ENCODE peak calls at places on chromosome X, in ten cellular contexts. One of them, this sample, is unnamed.

GRCh38 chrX:75038925-75039324 is 113.7 kb upstream of the NEXMIF start:
- DNase-seq in prostate gland: no peak
- DNase-seq in Peyer's patch: no peak
- DNase-seq in psoas muscle: no peak
- DNase-seq in body of pancreas: no peak
- DNase-seq in left ventricle myocardium inferior: no peak
- DNase-seq in SK-N-SH: no peak
- DNase-seq in lower lobe of right lung: no peak
- DNase-seq in left lung: no peak
- DNase-seq in aorta: no peak
- DNase-seq in this sample: peak; percentile 13

GRCh38 chrX:106341823-106342222 is 173.7 kb downstream of the PWWP3B start:
- DNase-seq in prostate gland: no peak
- DNase-seq in Peyer's patch: no peak
- DNase-seq in psoas muscle: no peak
- DNase-seq in body of pancreas: no peak
- DNase-seq in left ventricle myocardium inferior: no peak
- DNase-seq in SK-N-SH: no peak
- DNase-seq in lower lobe of right lung: no peak
- DNase-seq in left lung: no peak
- DNase-seq in aorta: no peak
- DNase-seq in this sample: no peak

GRCh38 chrX:153792368-153792767 is 1.8 kb downstream of the IDH3G start:
- DNase-seq in prostate gland: no peak
- DNase-seq in Peyer's patch: no peak
- DNase-seq in psoas muscle: no peak
- DNase-seq in body of pancreas: no peak
- DNase-seq in left ventricle myocardium inferior: no peak
- DNase-seq in SK-N-SH: no peak
- DNase-seq in lower lobe of right lung: no peak
- DNase-seq in left lung: no peak
- DNase-seq in aorta: no peak
- DNase-seq in this sample: no peak

GRCh38 chrX:33908074-33908473 is 224.0 kb downstream of the FAM47A start:
- DNase-seq in prostate gland: no peak
- DNase-seq in Peyer's patch: no peak
- DNase-seq in psoas muscle: no peak
- DNase-seq in body of pancreas: no peak
- DNase-seq in left ventricle myocardium inferior: no peak
- DNase-seq in SK-N-SH: no peak
- DNase-seq in lower lobe of right lung: no peak
- DNase-seq in left lung: no peak
- DNase-seq in aorta: no peak
- DNase-seq in this sample: no peak

GRCh38 chrX:150084474-150085229 is 146.4 kb upstream of the EOLA2 start:
- DNase-seq in prostate gland: peak; percentile 32
- DNase-seq in Peyer's patch: no peak
- DNase-seq in psoas muscle: no peak
- DNase-seq in body of pancreas: no peak
- DNase-seq in left ventricle myocardium inferior: no peak
- DNase-seq in SK-N-SH: no peak
- DNase-seq in lower lobe of right lung: no peak
- DNase-seq in left lung: no peak
- DNase-seq in aorta: no peak
- DNase-seq in this sample: no peak

GRCh38 chrX:9383655-9384054 is 81.2 kb upstream of the TBL1X start:
- DNase-seq in prostate gland: no peak
- DNase-seq in Peyer's patch: no peak
- DNase-seq in psoas muscle: no peak
- DNase-seq in body of pancreas: no peak
- DNase-seq in left ventricle myocardium inferior: no peak
- DNase-seq in SK-N-SH: no peak
- DNase-seq in lower lobe of right lung: no peak
- DNase-seq in left lung: no peak
- DNase-seq in aorta: no peak
- DNase-seq in this sample: no peak

GRCh38 chrX:10797493-10797892 is 177.1 kb upstream of the MID1 start:
- DNase-seq in prostate gland: no peak
- DNase-seq in Peyer's patch: no peak
- DNase-seq in psoas muscle: no peak
- DNase-seq in body of pancreas: no peak
- DNase-seq in left ventricle myocardium inferior: no peak
- DNase-seq in SK-N-SH: no peak
- DNase-seq in lower lobe of right lung: no peak
- DNase-seq in left lung: no peak
- DNase-seq in aorta: no peak
- DNase-seq in this sample: no peak

GRCh38 chrX:37912286-37912685 is 64.9 kb upstream of the DYNLT3 start:
- DNase-seq in prostate gland: no peak
- DNase-seq in Peyer's patch: no peak
- DNase-seq in psoas muscle: no peak
- DNase-seq in body of pancreas: no peak
- DNase-seq in left ventricle myocardium inferior: no peak
- DNase-seq in SK-N-SH: no peak
- DNase-seq in lower lobe of right lung: no peak
- DNase-seq in left lung: no peak
- DNase-seq in aorta: no peak
- DNase-seq in this sample: peak; percentile 1

GRCh38 chrX:40054793-40055192 is 43.0 kb downstream of the BCOR start:
- DNase-seq in prostate gland: no peak
- DNase-seq in Peyer's patch: no peak
- DNase-seq in psoas muscle: no peak
- DNase-seq in body of pancreas: no peak
- DNase-seq in left ventricle myocardium inferior: no peak
- DNase-seq in SK-N-SH: no peak
- DNase-seq in lower lobe of right lung: no peak
- DNase-seq in left lung: no peak
- DNase-seq in aorta: no peak
- DNase-seq in this sample: no peak

GRCh38 chrX:40056420-40056819 is 41.3 kb downstream of the BCOR start:
- DNase-seq in prostate gland: no peak
- DNase-seq in Peyer's patch: no peak
- DNase-seq in psoas muscle: no peak
- DNase-seq in body of pancreas: no peak
- DNase-seq in left ventricle myocardium inferior: no peak
- DNase-seq in SK-N-SH: no peak
- DNase-seq in lower lobe of right lung: no peak
- DNase-seq in left lung: no peak
- DNase-seq in aorta: no peak
- DNase-seq in this sample: no peak

GRCh38 chrX:40057405-40057804 is 40.4 kb downstream of the BCOR start:
- DNase-seq in prostate gland: no peak
- DNase-seq in Peyer's patch: no peak
- DNase-seq in psoas muscle: no peak
- DNase-seq in body of pancreas: no peak
- DNase-seq in left ventricle myocardium inferior: no peak
- DNase-seq in SK-N-SH: no peak
- DNase-seq in lower lobe of right lung: no peak
- DNase-seq in left lung: no peak
- DNase-seq in aorta: no peak
- DNase-seq in this sample: no peak

GRCh38 chrX:40058719-40059118 is 39.0 kb downstream of the BCOR start:
- DNase-seq in prostate gland: no peak
- DNase-seq in Peyer's patch: peak; percentile 54
- DNase-seq in psoas muscle: no peak
- DNase-seq in body of pancreas: peak; percentile 56
- DNase-seq in left ventricle myocardium inferior: no peak
- DNase-seq in SK-N-SH: no peak
- DNase-seq in lower lobe of right lung: peak; percentile 57
- DNase-seq in left lung: peak; percentile 57
- DNase-seq in aorta: no peak
- DNase-seq in this sample: no peak

DNA sequence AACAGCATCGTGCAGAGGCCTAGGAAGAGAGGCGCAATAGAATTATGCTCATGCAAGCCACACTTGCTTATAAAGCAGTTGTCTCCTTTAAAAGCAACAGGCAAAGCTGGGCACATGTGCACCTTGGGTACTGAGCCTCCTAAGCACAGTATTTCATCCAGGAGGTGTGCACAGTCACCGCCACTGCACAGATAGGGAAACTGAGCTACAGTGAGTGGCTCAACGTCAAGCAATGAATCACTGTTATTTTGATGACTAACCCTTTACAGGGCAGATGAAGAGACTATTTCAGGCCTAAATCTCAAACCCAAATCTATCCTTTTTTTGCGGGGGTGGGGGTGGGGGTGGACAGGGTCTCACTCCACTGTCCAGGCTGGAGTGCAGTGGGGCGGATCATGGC is 42.3 kb downstream of the BCOR start:
- DNase-seq in prostate gland: no peak
- DNase-seq in Peyer's patch: no peak
- DNase-seq in psoas muscle: no peak
- DNase-seq in body of pancreas: no peak
- DNase-seq in left ventricle myocardium inferior: no peak
- DNase-seq in SK-N-SH: no peak
- DNase-seq in lower lobe of right lung: no peak
- DNase-seq in left lung: no peak
- DNase-seq in aorta: no peak
- DNase-seq in this sample: no peak
- H3K4me1 ChIP-seq in prostate gland: no peaks in the 10 kb centered on the region
- H3K4me1 ChIP-seq in Peyer's patch: no peaks in the 10 kb centered on the region
- H3K4me1 ChIP-seq in psoas muscle: no peaks in the 10 kb centered on the region
- H3K4me1 ChIP-seq in body of pancreas: no peaks in the 10 kb centered on the region
- H3K4me1 ChIP-seq in left ventricle myocardium inferior: no peaks in the 10 kb centered on the region
- H3K4me1 ChIP-seq in SK-N-SH: no peaks in the 10 kb centered on the region
- H3K4me1 ChIP-seq in lower lobe of right lung: no peaks in the 10 kb centered on the region
- H3K4me1 ChIP-seq in left lung: no peaks in the 10 kb centered on the region
- H3K4me1 ChIP-seq in aorta: no peaks in the 10 kb centered on the region
- H3K4me1 ChIP-seq in this sample: no peaks in the 10 kb centered on the region

GRCh38 chrX:83510466-83511181 is 2.5 kb downstream of the POU3F4 start:
- DNase-seq in prostate gland: no peak
- DNase-seq in Peyer's patch: no peak
- DNase-seq in psoas muscle: no peak
- DNase-seq in body of pancreas: no peak
- DNase-seq in left ventricle myocardium inferior: no peak
- DNase-seq in SK-N-SH: peak; percentile 10
- DNase-seq in lower lobe of right lung: no peak
- DNase-seq in left lung: no peak
- DNase-seq in aorta: no peak
- DNase-seq in this sample: no peak

GRCh38 chrX:83511208-83511607 is 3.1 kb downstream of the POU3F4 start:
- DNase-seq in prostate gland: no peak
- DNase-seq in Peyer's patch: no peak
- DNase-seq in psoas muscle: no peak
- DNase-seq in body of pancreas: peak; percentile 28
- DNase-seq in left ventricle myocardium inferior: no peak
- DNase-seq in SK-N-SH: peak; percentile 21
- DNase-seq in lower lobe of right lung: no peak
- DNase-seq in left lung: no peak
- DNase-seq in aorta: no peak
- DNase-seq in this sample: no peak

GRCh38 chrX:83509246-83509801 is 1.2 kb downstream of the POU3F4 start:
- DNase-seq in prostate gland: no peak
- DNase-seq in Peyer's patch: no peak
- DNase-seq in psoas muscle: no peak
- DNase-seq in body of pancreas: no peak
- DNase-seq in left ventricle myocardium inferior: no peak
- DNase-seq in SK-N-SH: no peak
- DNase-seq in lower lobe of right lung: no peak
- DNase-seq in left lung: no peak
- DNase-seq in aorta: no peak
- DNase-seq in this sample: no peak

GRCh38 chrX:83508526-83509245 is 596 bp downstream of the POU3F4 start:
- DNase-seq in prostate gland: no peak
- DNase-seq in Peyer's patch: no peak
- DNase-seq in psoas muscle: no peak
- DNase-seq in body of pancreas: no peak
- DNase-seq in left ventricle myocardium inferior: no peak
- DNase-seq in SK-N-SH: no peak
- DNase-seq in lower lobe of right lung: no peak
- DNase-seq in left lung: no peak
- DNase-seq in aorta: no peak
- DNase-seq in this sample: no peak

DNA sequence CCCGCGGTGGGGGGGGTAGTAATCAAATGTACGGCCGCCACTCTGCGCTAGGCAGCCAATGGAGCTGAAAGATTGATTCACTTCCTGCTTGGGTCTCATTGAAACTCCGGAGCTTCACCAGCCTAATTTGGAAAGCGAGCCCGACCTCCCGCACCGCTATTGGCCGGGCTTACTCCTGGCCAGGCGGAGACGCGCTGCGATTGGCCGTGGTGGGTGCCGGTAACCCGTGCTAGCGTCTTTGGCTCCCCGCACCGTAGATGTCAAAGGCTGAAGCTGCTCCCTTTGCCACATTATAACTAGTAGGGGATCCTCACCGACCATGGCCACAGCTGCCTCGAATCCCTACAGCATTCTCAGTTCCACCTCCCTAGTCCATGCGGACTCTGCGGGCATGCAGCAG is at the start of gene POU3F4:
- DNase-seq in prostate gland: no peak
- DNase-seq in Peyer's patch: no peak
- DNase-seq in psoas muscle: no peak
- DNase-seq in body of pancreas: peak; percentile 52
- DNase-seq in left ventricle myocardium inferior: no peak
- DNase-seq in SK-N-SH: no peak
- DNase-seq in lower lobe of right lung: no peak
- DNase-seq in left lung: no peak
- DNase-seq in aorta: no peak
- DNase-seq in this sample: no peak
- H3K27me3 ChIP-seq in prostate gland: no peaks in the 10 kb centered on the region
- H3K27me3 ChIP-seq in Peyer's patch: no peaks in the 10 kb centered on the region
- H3K27me3 ChIP-seq in psoas muscle: peaks cover 90% of the 10 kb centered on the region
- H3K27me3 ChIP-seq in body of pancreas: no peaks in the 10 kb centered on the region
- H3K27me3 ChIP-seq in left ventricle myocardium inferior: peaks cover 94% of the 10 kb centered on the region
- H3K27me3 ChIP-seq in SK-N-SH: peaks cover 67% of the 10 kb centered on the region
- H3K27me3 ChIP-seq in lower lobe of right lung: peaks cover 19% of the 10 kb centered on the region
- H3K27me3 ChIP-seq in left lung: peaks cover 95% of the 10 kb centered on the region
- H3K27me3 ChIP-seq in aorta: no peaks in the 10 kb centered on the region
- H3K27me3 ChIP-seq in this sample: no peaks in the 10 kb centered on the region

GRCh38 chrX:103831342-103831802 is 685 bp downstream of the RAB9B start:
- DNase-seq in prostate gland: no peak
- DNase-seq in Peyer's patch: no peak
- DNase-seq in psoas muscle: no peak
- DNase-seq in body of pancreas: peak; percentile 82
- DNase-seq in left ventricle myocardium inferior: no peak
- DNase-seq in SK-N-SH: peak; percentile 16
- DNase-seq in lower lobe of right lung: no peak
- DNase-seq in left lung: no peak
- DNase-seq in aorta: no peak
- DNase-seq in this sample: no peak
- H3K4me3 ChIP-seq in prostate gland: peak overlapping the region; percentile 50
- H3K4me3 ChIP-seq in Peyer's patch: peak overlapping the region; percentile 45
- H3K4me3 ChIP-seq in psoas muscle: peak overlapping the region; percentile 72
- H3K4me3 ChIP-seq in body of pancreas: no peak overlapping the region
- H3K4me3 ChIP-seq in left ventricle myocardium inferior: peak overlapping the region; percentile 72
- H3K4me3 ChIP-seq in SK-N-SH: peak overlapping the region; percentile 63
- H3K4me3 ChIP-seq in lower lobe of right lung: peak overlapping the region; percentile 61
- H3K4me3 ChIP-seq in left lung: peak overlapping the region; percentile 45
- H3K4me3 ChIP-seq in aorta: peak overlapping the region; percentile 21
- H3K4me3 ChIP-seq in this sample: peak overlapping the region; percentile 49

GRCh38 chrX:132412208-132412607 is 76.6 kb downstream of the MBNL3 start:
- DNase-seq in prostate gland: no peak
- DNase-seq in Peyer's patch: no peak
- DNase-seq in psoas muscle: no peak
- DNase-seq in body of pancreas: no peak
- DNase-seq in left ventricle myocardium inferior: no peak
- DNase-seq in SK-N-SH: no peak
- DNase-seq in lower lobe of right lung: no peak
- DNase-seq in left lung: no peak
- DNase-seq in aorta: no peak
- DNase-seq in this sample: peak; percentile 55

GRCh38 chrX:132415012-132415411 is 73.8 kb downstream of the MBNL3 start:
- DNase-seq in prostate gland: no peak
- DNase-seq in Peyer's patch: no peak
- DNase-seq in psoas muscle: no peak
- DNase-seq in body of pancreas: no peak
- DNase-seq in left ventricle myocardium inferior: no peak
- DNase-seq in SK-N-SH: no peak
- DNase-seq in lower lobe of right lung: no peak
- DNase-seq in left lung: no peak
- DNase-seq in aorta: no peak
- DNase-seq in this sample: no peak

GRCh38 chrX:132414404-132414803 is 74.4 kb downstream of the MBNL3 start:
- DNase-seq in prostate gland: no peak
- DNase-seq in Peyer's patch: no peak
- DNase-seq in psoas muscle: no peak
- DNase-seq in body of pancreas: no peak
- DNase-seq in left ventricle myocardium inferior: no peak
- DNase-seq in SK-N-SH: no peak
- DNase-seq in lower lobe of right lung: no peak
- DNase-seq in left lung: no peak
- DNase-seq in aorta: no peak
- DNase-seq in this sample: no peak

GRCh38 chrX:132411310-132411977 is 77.4 kb downstream of the MBNL3 start:
- DNase-seq in prostate gland: no peak
- DNase-seq in Peyer's patch: no peak
- DNase-seq in psoas muscle: no peak
- DNase-seq in body of pancreas: no peak
- DNase-seq in left ventricle myocardium inferior: no peak
- DNase-seq in SK-N-SH: no peak
- DNase-seq in lower lobe of right lung: no peak
- DNase-seq in left lung: no peak
- DNase-seq in aorta: no peak
- DNase-seq in this sample: no peak

DNA sequence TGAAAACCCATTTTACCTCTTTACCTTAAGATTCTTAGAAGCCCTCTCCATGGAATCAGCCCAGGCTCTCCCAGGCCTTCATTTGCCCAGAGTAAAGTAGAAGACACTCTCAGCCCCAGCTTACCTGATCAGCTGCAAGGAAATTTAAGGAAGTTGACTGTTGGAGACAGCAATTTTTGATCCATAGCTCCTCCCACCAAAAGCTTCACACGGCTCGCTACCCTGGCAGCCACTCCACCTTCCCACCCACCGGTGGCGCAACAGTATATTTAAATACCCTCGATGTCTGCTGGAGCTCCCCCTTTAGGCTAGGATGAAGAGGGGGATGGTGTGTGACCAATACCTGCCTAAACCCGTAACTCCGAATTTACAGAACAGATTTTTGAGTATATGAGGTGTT is 75.4 kb downstream of the MBNL3 start:
- DNase-seq in prostate gland: no peak
- DNase-seq in Peyer's patch: no peak
- DNase-seq in psoas muscle: no peak
- DNase-seq in body of pancreas: no peak
- DNase-seq in left ventricle myocardium inferior: no peak
- DNase-seq in SK-N-SH: no peak
- DNase-seq in lower lobe of right lung: no peak
- DNase-seq in left lung: no peak
- DNase-seq in aorta: no peak
- DNase-seq in this sample: no peak
- H3K4me1 ChIP-seq in prostate gland: no peaks in the 10 kb centered on the region
- H3K4me1 ChIP-seq in Peyer's patch: no peaks in the 10 kb centered on the region
- H3K4me1 ChIP-seq in psoas muscle: no peaks in the 10 kb centered on the region
- H3K4me1 ChIP-seq in body of pancreas: peaks cover 8% of the 10 kb centered on the region
- H3K4me1 ChIP-seq in left ventricle myocardium inferior: no peaks in the 10 kb centered on the region
- H3K4me1 ChIP-seq in SK-N-SH: no peaks in the 10 kb centered on the region
- H3K4me1 ChIP-seq in lower lobe of right lung: no peaks in the 10 kb centered on the region
- H3K4me1 ChIP-seq in left lung: no peaks in the 10 kb centered on the region
- H3K4me1 ChIP-seq in aorta: no peaks in the 10 kb centered on the region
- H3K4me1 ChIP-seq in this sample: peaks cover 3% of the 10 kb centered on the region

This sample was measured in SJCRH30.